ENCODE peak calls at places on chromosomes 13 and 19, in four cellular contexts. U is AG04450, O is left ventricle myocardium inferior, R is H9. D is an unnamed sample.

GRCh38 chr13:89514534-89515312 is 1832.8 kb upstream of the MIR17HG start:
- DNase-seq in U (peak; percentile 11), O (no peak), R (no peak), D (no peak)

GRCh38 chr19:38360839-38361631 is 13.3 kb upstream of the PSMD8 start:
- DNase-seq in U (no peak), O (no peak), R (no peak), D (no peak)

GRCh38 chr19:5054551-5055456 is 85.9 kb downstream of the KDM4B start:
- DNase-seq in U (no peak), O (peak; percentile 40), R (no peak), D (no peak)

GRCh38 chr13:23695711-23696512 is 125.7 kb downstream of the TNFRSF19 start:
- DNase-seq in U (no peak), O (peak; percentile 58), R (peak; percentile 59), D (peak; percentile 73)

GRCh38 chr19:51726049-51726448 is 2.3 kb upstream of the HAS1 start:
- DNase-seq in U (no peak), O (peak; percentile 50), R (peak; percentile 72), D (no peak)

GRCh38 chr19:57813919-57814504 is 701 bp downstream of the ZNF552 start:
- DNase-seq in U (no peak), O (no peak), R (no peak), D (no peak)

GRCh38 chr19:32599736-32600157 is 18.8 kb downstream of the PDCD5 start:
- DNase-seq in U (peak; percentile 36), O (no peak), R (no peak), D (no peak)

GRCh38 chr19:17951151-17952040 is 15.5 kb upstream of the KCNN1 start:
- DNase-seq in U (no peak), O (no peak), R (peak; percentile 47), D (no peak)

GRCh38 chr19:48770223-48770622 is 14.9 kb downstream of the FGF21 start:
- DNase-seq in U (no peak), O (no peak), R (no peak), D (no peak)

GRCh38 chr19:32688315-32688714 is 3.3 kb upstream of the NUDT19 start:
- DNase-seq in U (no peak), O (peak; percentile 29), R (no peak), D (no peak)

GRCh38 chr19:23071087-23071511 is 45.7 kb upstream of the ZNF730 start:
- DNase-seq in U (no peak), O (peak; percentile 31), R (peak; percentile 24), D (no peak)

GRCh38 chr13:33612641-33613638 is 205.0 kb upstream of the RFC3 start:
- DNase-seq in U (no peak), O (no peak), R (no peak), D (no peak)

GRCh38 chr13:33606692-33607091 is 211.3 kb upstream of the RFC3 start:
- DNase-seq in U (no peak), O (no peak), R (peak; percentile 39), D (no peak)

GRCh38 chr13:33611016-33611805 is 206.7 kb upstream of the RFC3 start:
- DNase-seq in U (peak; percentile 23), O (peak; percentile 76), R (no peak), D (no peak)

GRCh38 chr13:33615436-33615835 is 202.5 kb upstream of the RFC3 start:
- DNase-seq in U (no peak), O (no peak), R (no peak), D (no peak)

GRCh38 chr13:33610471-33611015 is 207.4 kb upstream of the RFC3 start:
- DNase-seq in U (no peak), O (peak; percentile 78), R (peak; percentile 84), D (peak; percentile 52)
- TF ChIP-seq CTCF in U (no peak), O (peak; percentile 18), R (peak; percentile 21), D (no peak)

GRCh38 chr13:62625214-62625613 is 1209.6 kb upstream of the PCDH20 start:
- DNase-seq in U (no peak), O (no peak), R (peak; percentile 25), D (no peak)

GRCh38 chr13:62631124-62631523 is 1215.5 kb upstream of the PCDH20 start:
- DNase-seq in U (no peak), O (no peak), R (no peak), D (no peak)

GRCh38 chr13:62629618-62630017 is 1214.0 kb upstream of the PCDH20 start:
- DNase-seq in U (no peak), O (no peak), R (no peak), D (no peak)

GRCh38 chr13:62627226-62627625 is 1211.6 kb upstream of the PCDH20 start:
- DNase-seq in U (no peak), O (no peak), R (peak; percentile 25), D (no peak)

DNA sequence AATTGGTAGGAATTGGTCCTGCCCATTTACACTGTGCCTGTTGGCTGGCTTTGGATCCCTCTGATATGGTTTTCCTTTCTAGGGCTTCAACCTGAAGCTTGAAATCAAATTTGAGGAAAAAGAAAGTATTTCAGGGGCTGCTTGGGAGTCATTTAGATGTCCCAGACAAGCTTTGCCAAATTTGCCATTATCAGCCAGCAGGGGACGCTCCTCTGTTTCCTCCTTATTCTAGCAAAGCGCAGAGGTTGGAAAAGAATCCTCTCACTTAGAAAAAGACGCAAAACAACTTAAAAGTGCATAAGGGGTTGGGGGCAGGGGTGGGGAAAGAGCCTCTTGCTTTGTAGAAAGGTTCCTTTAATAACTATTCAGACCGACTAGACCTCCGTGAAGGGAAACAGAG is 1211.1 kb upstream of the PCDH20 start:
- DNase-seq in U (no peak), O (no peak), R (peak; percentile 56), D (no peak)
- TF ChIP-seq CTCF in U (peak; percentile 26), O (no peak), R (peak; percentile 79), D (no peak)

GRCh38 chr13:77820431-77821149 is 98.0 kb downstream of the EDNRB start:
- DNase-seq in U (no peak), O (no peak), R (no peak), D (no peak)
- TF ChIP-seq CTCF in U (peak; percentile 32), O (no peak), R (peak; percentile 58), D (no peak)

DNA sequence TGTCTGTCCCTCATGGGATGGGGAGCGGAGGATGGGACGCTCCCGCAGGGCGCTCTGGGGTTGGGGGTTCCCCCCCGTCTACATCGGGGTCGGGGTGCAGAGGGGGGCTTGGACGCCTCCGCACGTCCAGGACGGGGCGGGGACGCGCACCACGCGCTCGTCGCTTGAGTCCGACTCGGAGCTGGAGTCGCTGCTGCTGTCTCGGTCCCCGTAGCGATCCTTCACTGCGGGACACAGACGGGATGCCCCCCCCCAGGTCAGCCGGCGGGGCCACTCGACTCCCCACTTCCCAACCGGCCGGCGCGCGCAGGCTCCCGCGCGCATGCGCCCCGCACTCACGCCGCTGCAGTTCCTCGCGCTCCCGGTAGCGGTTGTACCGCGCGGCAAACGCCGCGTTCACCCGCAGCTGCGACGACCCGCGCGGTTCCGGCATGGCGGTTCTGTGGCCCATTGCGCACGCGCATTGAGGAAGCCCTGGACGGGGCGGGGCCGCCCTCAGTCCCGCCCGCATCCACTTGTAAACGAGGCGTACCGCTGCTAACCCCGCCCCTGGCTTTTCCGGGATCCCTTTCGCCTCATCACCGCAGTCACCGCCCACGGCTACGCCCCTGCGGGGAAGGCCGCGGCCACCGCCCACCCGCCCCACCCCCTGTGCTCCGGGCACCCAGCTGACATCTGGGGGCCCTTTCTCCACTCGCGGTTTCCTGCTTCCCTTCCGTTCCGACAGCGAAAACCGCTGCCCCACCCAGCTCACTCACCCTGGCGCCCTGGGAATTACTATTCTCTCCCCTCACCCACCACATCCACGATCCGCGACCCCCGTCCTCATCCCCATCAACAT is at the start of gene KRI1:
- DNase-seq in U (peak; percentile 93), O (peak; percentile 99), R (peak; percentile 97), D (peak; percentile 99)
- TF ChIP-seq CTCF in U (no peak), O (peak; percentile 52), R (peak; percentile 56), D (peak; percentile 43)

DNA sequence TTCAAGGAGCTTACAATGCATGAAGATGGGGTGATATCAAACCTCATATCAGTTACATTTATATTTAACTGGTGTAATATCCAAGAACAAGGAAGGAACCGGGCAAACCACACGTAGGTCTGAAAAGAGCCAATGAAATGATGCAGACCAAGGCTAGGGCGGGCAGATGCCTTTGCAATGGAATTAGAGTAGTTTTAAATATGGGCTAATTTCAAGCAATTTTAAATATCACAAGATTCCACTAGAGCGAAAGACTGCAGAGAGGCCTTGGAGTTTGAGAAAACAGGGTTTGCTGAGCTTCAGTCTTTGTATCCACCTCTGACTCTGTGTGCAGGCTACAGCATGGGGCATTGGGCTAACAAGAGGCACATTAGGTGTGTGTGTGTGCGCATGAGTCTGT is 53.9 kb upstream of the ZNF536 start:
- DNase-seq in U (no peak), O (no peak), R (no peak), D (no peak)
- TF ChIP-seq CTCF in U (no peak), O (no peak), R (no peak), D (no peak)

GRCh38 chr13:60369242-60369641 is 27.8 kb upstream of the TDRD3 start:
- DNase-seq in U (no peak), O (no peak), R (no peak), D (no peak)
- TF ChIP-seq CTCF in U (peak; percentile 43), O (peak; percentile 38), R (peak; percentile 53), D (peak; percentile 33)

GRCh38 chr13:41652735-41653361 is 195.5 kb downstream of the RGCC start:
- DNase-seq in U (peak; percentile 42), O (no peak), R (no peak), D (no peak)

GRCh38 chr13:41648314-41648935 is 191.1 kb downstream of the RGCC start:
- DNase-seq in U (peak; percentile 21), O (no peak), R (no peak), D (no peak)

GRCh38 chr13:41650706-41651105 is 193.4 kb downstream of the RGCC start:
- DNase-seq in U (no peak), O (no peak), R (no peak), D (no peak)

GRCh38 chr13:41651413-41652068 is 194.2 kb downstream of the RGCC start:
- DNase-seq in U (no peak), O (no peak), R (no peak), D (no peak)

GRCh38 chr13:41649659-41650058 is 192.3 kb downstream of the RGCC start:
- DNase-seq in U (no peak), O (no peak), R (no peak), D (no peak)
- TF ChIP-seq CTCF in U (peak; percentile 50), O (peak; percentile 50), R (peak; percentile 66), D (peak; percentile 20)